ENCODE peak calls at places on chromosomes 6 and 20, in eight cellular contexts. M is AG08396; P is glomerular endothelial cell; J is T47D; Q is kidney; H is adrenal gland; G is activated naive CD4-positive, alpha-beta T cell treated with anti-CD3 and anti-CD28 coated beads, Interleukin-2, amount 50 U/mL, for 16 hours; F is HFFc6. X is an unnamed sample.

GRCh38 chr6:68059261-68059660 is 575.8 kb upstream of the ADGRB3 start:
- DNase-seq in J (no peak), P (no peak), Q (no peak), M (no peak), F (no peak), H (no peak), G (no peak), X (no peak)

GRCh38 chr6:163897030-163897429 is 482.5 kb downstream of the QKI start:
- DNase-seq in G (no peak), P (no peak), Q (no peak), F (peak), H (peak), J (no peak), M (no peak), X (no peak)

GRCh38 chr6:1379026-1379809 is 10.2 kb upstream of the FOXF2 start:
- DNase-seq in H (no peak), J (no peak), F (no peak), M (no peak), P (no peak), G (no peak), Q (no peak), X (no peak)

GRCh38 chr6:70652216-70652615 is 15.5 kb upstream of the SMAP1 start:
- DNase-seq in H (no peak), Q (no peak), P (no peak), F (no peak), J (no peak), M (no peak), G (no peak), X (no peak)

GRCh38 chr6:25717856-25718740 is 36.4 kb upstream of the SLC17A4 start:
- DNase-seq in G (no peak), Q (no peak), J (peak), F (peak), M (peak), P (no peak), H (peak), X (no peak)

GRCh38 chr20:17556842-17557674 is 12.8 kb upstream of the DSTN start:
- DNase-seq in G (no peak), P (no peak), F (peak), J (peak), M (no peak), Q (peak), H (peak), X (no peak)

GRCh38 chr20:8129211-8129986 is 2.7 kb upstream of the PLCB1 start:
- DNase-seq in H (no peak), M (peak), Q (no peak), P (no peak), F (peak), G (no peak), J (no peak), X (no peak)

GRCh38 chr6:33620158-33620583 is 951 bp upstream of the ITPR3 start:
- DNase-seq in G (peak), Q (peak), J (peak), P (no peak), M (peak), F (peak), H (peak), X (peak)

GRCh38 chr20:51900443-51900842 is 98.1 kb upstream of the SALL4 start:
- DNase-seq in Q (no peak), M (no peak), H (no peak), F (no peak), J (no peak), G (no peak), P (no peak), X (no peak)

GRCh38 chr6:74597266-74597665 is 608.6 kb downstream of the COL12A1 start:
- DNase-seq in H (no peak), G (no peak), J (no peak), P (no peak), F (peak), Q (no peak), M (no peak), X (no peak)

GRCh38 chr20:45358282-45359068 is 4.5 kb upstream of the SYS1 start:
- DNase-seq in J (peak), G (no peak), M (no peak), P (peak), F (peak), H (peak), Q (peak), X (no peak)

GRCh38 chr6:25991785-25992412 is 29.3 kb downstream of the TRIM38 start:
- DNase-seq in Q (peak), P (peak), G (peak), H (peak), M (peak), F (peak), J (peak), X (peak)

GRCh38 chr6:2957696-2958330 is 13.6 kb downstream of the SERPINB6 start:
- DNase-seq in H (no peak), M (no peak), P (no peak), Q (no peak), J (no peak), F (no peak), G (no peak), X (no peak)

GRCh38 chr6:152360016-152360415 is 277.1 kb downstream of the SYNE1 start:
- DNase-seq in M (no peak), Q (no peak), J (no peak), P (no peak), F (no peak), G (no peak), H (no peak), X (no peak)

GRCh38 chr6:16840725-16841124 is 79.5 kb upstream of the ATXN1 start:
- DNase-seq in F (no peak), G (no peak), Q (no peak), M (no peak), H (no peak), J (no peak), P (no peak), X (no peak)

GRCh38 chr6:166997348-166997747 is 1.8 kb upstream of the CEP43 start:
- DNase-seq in H (no peak), M (no peak), G (no peak), Q (no peak), F (no peak), J (no peak), P (no peak), X (no peak)

GRCh38 chr6:67889682-67889995 is 745.4 kb upstream of the ADGRB3 start:
- DNase-seq in P (no peak), H (no peak), G (no peak), J (no peak), F (no peak), M (no peak), Q (no peak), X (no peak)

GRCh38 chr20:9331707-9332435 is 182.5 kb upstream of the LAMP5 start:
- DNase-seq in M (no peak), P (no peak), G (no peak), H (no peak), J (no peak), F (no peak), Q (no peak), X (no peak)

GRCh38 chr20:37686762-37687477 is 6.9 kb upstream of the CTNNBL1 start:
- DNase-seq in M (no peak), H (no peak), G (no peak), F (no peak), Q (no peak), J (no peak), P (no peak), X (no peak)

GRCh38 chr6:31900917-31901414 is 920 bp downstream of the ZBTB12 start:
- DNase-seq in M (no peak), F (no peak), P (no peak), J (peak), H (peak), G (no peak), Q (peak), X (no peak)

GRCh38 chr6:92710048-92710447 is 709.3 kb downstream of the EPHA7 start:
- DNase-seq in P (no peak), Q (no peak), G (no peak), H (no peak), F (no peak), J (no peak), M (no peak), X (no peak)

GRCh38 chr6:32190054-32190945 is at the start of gene PBX2:
- DNase-seq in Q (peak), F (peak), H (peak), J (peak), G (peak), P (no peak), M (peak), X (peak)

GRCh38 chr6:36912583-36912982 is 26.8 kb downstream of the C6orf89 start:
- DNase-seq in J (peak), M (peak), Q (no peak), P (no peak), G (peak), H (no peak), F (peak), X (peak)

GRCh38 chr6:132304891-132305305 is 96.4 kb downstream of the MOXD1 start:
- DNase-seq in M (no peak), J (no peak), F (no peak), Q (peak), P (no peak), G (no peak), H (no peak), X (no peak)

GRCh38 chr6:138403324-138403800 is 661 bp upstream of the HEBP2 start:
- DNase-seq in H (peak), F (no peak), M (peak), P (no peak), J (no peak), G (peak), Q (peak), X (peak)

GRCh38 chr6:7914311-7914710 is 3.7 kb upstream of the TXNDC5 start:
- DNase-seq in F (no peak), J (no peak), Q (no peak), G (no peak), P (no peak), M (no peak), H (no peak), X (no peak)

GRCh38 chr20:35562541-35563110 is 20.7 kb downstream of the ERGIC3 start:
- DNase-seq in F (no peak), J (no peak), M (no peak), P (no peak), Q (no peak), G (no peak), H (no peak), X (no peak)

GRCh38 chr6:150813993-150814359 is 51.5 kb upstream of the MTHFD1L start:
- DNase-seq in P (no peak), H (no peak), J (no peak), Q (no peak), G (no peak), F (no peak), M (peak), X (no peak)

GRCh38 chr20:51560550-51561307 is 18.2 kb upstream of the NFATC2 start:
- DNase-seq in P (no peak), G (no peak), J (no peak), F (peak), Q (no peak), M (no peak), H (no peak), X (no peak)

GRCh38 chr6:53605543-53606235 is 59.9 kb downstream of the KLHL31 start:
- DNase-seq in P (no peak), G (no peak), Q (no peak), J (no peak), M (no peak), H (no peak), F (no peak), X (no peak)

GRCh38 chr6:116476021-116476678 is 15.0 kb downstream of the CALHM6 start:
- DNase-seq in H (no peak), Q (no peak), M (no peak), F (no peak), G (no peak), P (no peak), J (no peak), X (peak)

GRCh38 chr6:143196525-143197225 is 136.0 kb downstream of the AIG1 start:
- DNase-seq in G (no peak), Q (no peak), F (peak), J (no peak), M (no peak), P (no peak), H (no peak), X (no peak)